ENCODE peak calls at places on chromosome 6, in four cellular contexts. One of them, this sample, is unnamed.

GRCh38 chr6:20259316-20260049 is 47.2 kb upstream of the MBOAT1 start:
- DNase-seq in esophagus squamous epithelium: no peak
- DNase-seq in uterus: no peak
- DNase-seq in NCI-H1930: no peak
- DNase-seq in this sample: no peak

GRCh38 chr6:83042671-83043070 is 23.0 kb downstream of the UBE3D start:
- DNase-seq in esophagus squamous epithelium: no peak
- DNase-seq in uterus: no peak
- DNase-seq in NCI-H1930: no peak
- DNase-seq in this sample: no peak

GRCh38 chr6:80522556-80522955 is 416.1 kb downstream of the BCKDHB start:
- DNase-seq in esophagus squamous epithelium: no peak
- DNase-seq in uterus: no peak
- DNase-seq in NCI-H1930: no peak
- DNase-seq in this sample: no peak

GRCh38 chr6:40550096-40550731 is 37.0 kb downstream of the LRFN2 start:
- DNase-seq in esophagus squamous epithelium: no peak
- DNase-seq in uterus: no peak
- DNase-seq in NCI-H1930: peak
- DNase-seq in this sample: peak

GRCh38 chr6:141421378-141421777 is 711.3 kb upstream of the GJE1 start:
- DNase-seq in esophagus squamous epithelium: no peak
- DNase-seq in uterus: no peak
- DNase-seq in NCI-H1930: no peak
- DNase-seq in this sample: no peak

GRCh38 chr6:47116616-47117015 is 74.5 kb upstream of the ADGRF1 start:
- DNase-seq in esophagus squamous epithelium: no peak
- DNase-seq in uterus: no peak
- DNase-seq in NCI-H1930: no peak
- DNase-seq in this sample: no peak

GRCh38 chr6:85865665-85866372 is 223.1 kb upstream of the SYNCRIP start:
- DNase-seq in esophagus squamous epithelium: no peak
- DNase-seq in uterus: no peak
- DNase-seq in NCI-H1930: no peak
- DNase-seq in this sample: no peak

GRCh38 chr6:52312461-52312860 is 27.9 kb upstream of the MCM3 start:
- DNase-seq in esophagus squamous epithelium: no peak
- DNase-seq in uterus: no peak
- DNase-seq in NCI-H1930: no peak
- DNase-seq in this sample: no peak

GRCh38 chr6:157019733-157020132 is 242.6 kb downstream of the ARID1B start:
- DNase-seq in esophagus squamous epithelium: no peak
- DNase-seq in uterus: no peak
- DNase-seq in NCI-H1930: no peak
- DNase-seq in this sample: no peak

GRCh38 chr6:156699017-156699421 is 78.2 kb upstream of the ARID1B start:
- DNase-seq in esophagus squamous epithelium: no peak
- DNase-seq in uterus: no peak
- DNase-seq in NCI-H1930: no peak
- DNase-seq in this sample: peak

GRCh38 chr6:148342146-148343027 is at the start of gene SASH1:
- DNase-seq in esophagus squamous epithelium: no peak
- DNase-seq in uterus: peak
- DNase-seq in NCI-H1930: peak
- DNase-seq in this sample: peak

GRCh38 chr6:170114956-170115855 is 175.7 kb downstream of the DLL1 start:
- DNase-seq in esophagus squamous epithelium: no peak
- DNase-seq in uterus: no peak
- DNase-seq in NCI-H1930: no peak
- DNase-seq in this sample: no peak

GRCh38 chr6:52059821-52060220 is 27.6 kb downstream of the PKHD1 start:
- DNase-seq in esophagus squamous epithelium: no peak
- DNase-seq in uterus: no peak
- DNase-seq in NCI-H1930: no peak
- DNase-seq in this sample: no peak

GRCh38 chr6:52573295-52573694 is 3.6 kb downstream of the TRAM2 start:
- DNase-seq in esophagus squamous epithelium: no peak
- DNase-seq in uterus: no peak
- DNase-seq in NCI-H1930: no peak
- DNase-seq in this sample: no peak

GRCh38 chr6:111250743-111251406 is 163.6 kb downstream of the SLC16A10 start:
- DNase-seq in esophagus squamous epithelium: no peak
- DNase-seq in uterus: no peak
- DNase-seq in NCI-H1930: no peak
- DNase-seq in this sample: no peak

GRCh38 chr6:150241751-150242150 is 98.9 kb downstream of the PPP1R14C start:
- DNase-seq in esophagus squamous epithelium: no peak
- DNase-seq in uterus: no peak
- DNase-seq in NCI-H1930: no peak
- DNase-seq in this sample: peak

GRCh38 chr6:14046476-14047068 is 71.0 kb upstream of the CD83 start:
- DNase-seq in esophagus squamous epithelium: no peak
- DNase-seq in uterus: no peak
- DNase-seq in NCI-H1930: peak
- DNase-seq in this sample: peak

GRCh38 chr6:3444276-3445088 is 12.4 kb downstream of the SLC22A23 start:
- DNase-seq in esophagus squamous epithelium: no peak
- DNase-seq in uterus: no peak
- DNase-seq in NCI-H1930: no peak
- DNase-seq in this sample: no peak

GRCh38 chr6:164753517-164753916 is 555.9 kb downstream of the C6orf118 start:
- DNase-seq in esophagus squamous epithelium: no peak
- DNase-seq in uterus: no peak
- DNase-seq in NCI-H1930: no peak
- DNase-seq in this sample: no peak

GRCh38 chr6:122696079-122696478 is 83.4 kb upstream of the FABP7 start:
- DNase-seq in esophagus squamous epithelium: no peak
- DNase-seq in uterus: no peak
- DNase-seq in NCI-H1930: no peak
- DNase-seq in this sample: no peak

GRCh38 chr6:109865968-109866367 is 112.1 kb upstream of the GPR6 start:
- DNase-seq in esophagus squamous epithelium: no peak
- DNase-seq in uterus: no peak
- DNase-seq in NCI-H1930: peak
- DNase-seq in this sample: no peak

GRCh38 chr6:78629154-78629721 is 238.1 kb upstream of the IRAK1BP1 start:
- DNase-seq in esophagus squamous epithelium: no peak
- DNase-seq in uterus: no peak
- DNase-seq in NCI-H1930: no peak
- DNase-seq in this sample: no peak

GRCh38 chr6:84428300-84428907 is 201.0 kb upstream of the CEP162 start:
- DNase-seq in esophagus squamous epithelium: no peak
- DNase-seq in uterus: no peak
- DNase-seq in NCI-H1930: no peak
- DNase-seq in this sample: peak

GRCh38 chr6:33217681-33218080 is 9.4 kb downstream of the RING1 start:
- DNase-seq in esophagus squamous epithelium: no peak
- DNase-seq in uterus: no peak
- DNase-seq in NCI-H1930: no peak
- DNase-seq in this sample: no peak

GRCh38 chr6:99745651-99746050 is 139.0 kb downstream of the PRDM13 start:
- DNase-seq in esophagus squamous epithelium: no peak
- DNase-seq in uterus: no peak
- DNase-seq in NCI-H1930: no peak
- DNase-seq in this sample: no peak

GRCh38 chr6:133390168-133390567 is 149.0 kb downstream of the EYA4 start:
- DNase-seq in esophagus squamous epithelium: no peak
- DNase-seq in uterus: no peak
- DNase-seq in NCI-H1930: no peak
- DNase-seq in this sample: no peak

GRCh38 chr6:140809694-140810101 is 1323.0 kb upstream of the GJE1 start:
- DNase-seq in esophagus squamous epithelium: no peak
- DNase-seq in uterus: no peak
- DNase-seq in NCI-H1930: no peak
- DNase-seq in this sample: no peak

GRCh38 chr6:166007349-166008263 is 160.0 kb downstream of the TBXT start:
- DNase-seq in esophagus squamous epithelium: no peak
- DNase-seq in uterus: peak
- DNase-seq in NCI-H1930: no peak
- DNase-seq in this sample: no peak

GRCh38 chr6:33609444-33610034 is 11.6 kb upstream of the ITPR3 start:
- DNase-seq in esophagus squamous epithelium: no peak
- DNase-seq in uterus: peak
- DNase-seq in NCI-H1930: no peak
- DNase-seq in this sample: no peak

GRCh38 chr6:130359736-130360135 is 6.1 kb upstream of the TMEM200A start:
- DNase-seq in esophagus squamous epithelium: no peak
- DNase-seq in uterus: no peak
- DNase-seq in NCI-H1930: no peak
- DNase-seq in this sample: no peak

GRCh38 chr6:90413867-90414266 is 117.2 kb upstream of the BACH2 start:
- DNase-seq in esophagus squamous epithelium: no peak
- DNase-seq in uterus: peak
- DNase-seq in NCI-H1930: no peak
- DNase-seq in this sample: peak

GRCh38 chr6:3176562-3177355 is 19.4 kb upstream of the TUBB2A start:
- DNase-seq in esophagus squamous epithelium: no peak
- DNase-seq in uterus: peak
- DNase-seq in NCI-H1930: no peak
- DNase-seq in this sample: peak

GRCh38 chr6:154229796-154230195 is 126.8 kb downstream of the IPCEF1 start:
- DNase-seq in esophagus squamous epithelium: no peak
- DNase-seq in uterus: no peak
- DNase-seq in NCI-H1930: no peak
- DNase-seq in this sample: peak